ENCODE peak calls at places on chromosome 14, in five cellular contexts. One of them, this sample, is unnamed.

GRCh38 chr14:102654298-102654697 is 61.8 kb downstream of the RCOR1 start:
- DNase-seq in cardiac fibroblast: no peak
- DNase-seq in left ventricle myocardium inferior: no peak
- DNase-seq in pancreas: no peak
- DNase-seq in A549: no peak
- DNase-seq in this sample: no peak

GRCh38 chr14:24794906-24795305 is 160.9 kb upstream of the GZMB start:
- DNase-seq in pancreas: no peak
- DNase-seq in A549: no peak
- DNase-seq in left ventricle myocardium inferior: no peak
- DNase-seq in cardiac fibroblast: no peak
- DNase-seq in this sample: no peak

GRCh38 chr14:27184371-27184901 is 586.6 kb upstream of the NOVA1 start:
- DNase-seq in A549: no peak
- DNase-seq in pancreas: no peak
- DNase-seq in left ventricle myocardium inferior: no peak
- DNase-seq in cardiac fibroblast: no peak
- DNase-seq in this sample: peak; percentile 33

GRCh38 chr14:67467134-67467533 is 21.4 kb downstream of the TMEM229B start:
- DNase-seq in left ventricle myocardium inferior: no peak
- DNase-seq in A549: no peak
- DNase-seq in cardiac fibroblast: no peak
- DNase-seq in pancreas: no peak
- DNase-seq in this sample: no peak

GRCh38 chr14:22291406-22291805 is 297.6 kb downstream of the DAD1 start:
- DNase-seq in left ventricle myocardium inferior: no peak
- DNase-seq in pancreas: no peak
- DNase-seq in cardiac fibroblast: no peak
- DNase-seq in A549: no peak
- DNase-seq in this sample: peak; percentile 42

GRCh38 chr14:33393155-33393894 is 454.6 kb downstream of the NPAS3 start:
- DNase-seq in left ventricle myocardium inferior: no peak
- DNase-seq in cardiac fibroblast: peak; percentile 32
- DNase-seq in A549: no peak
- DNase-seq in pancreas: no peak
- DNase-seq in this sample: no peak

GRCh38 chr14:64774272-64774671 is 70.0 kb downstream of the PLEKHG3 start:
- DNase-seq in cardiac fibroblast: no peak
- DNase-seq in A549: no peak
- DNase-seq in pancreas: peak; percentile 47
- DNase-seq in left ventricle myocardium inferior: no peak
- DNase-seq in this sample: no peak

GRCh38 chr14:23660290-23661226 is 24.4 kb downstream of the DHRS2 start:
- DNase-seq in cardiac fibroblast: no peak
- DNase-seq in left ventricle myocardium inferior: no peak
- DNase-seq in pancreas: no peak
- DNase-seq in A549: no peak
- DNase-seq in this sample: no peak

GRCh38 chr14:95652690-95653089 is 33.5 kb upstream of the TCL1B start:
- DNase-seq in left ventricle myocardium inferior: no peak
- DNase-seq in cardiac fibroblast: no peak
- DNase-seq in A549: no peak
- DNase-seq in pancreas: no peak
- DNase-seq in this sample: no peak

GRCh38 chr14:33364536-33364935 is 425.9 kb downstream of the NPAS3 start:
- DNase-seq in A549: no peak
- DNase-seq in cardiac fibroblast: no peak
- DNase-seq in left ventricle myocardium inferior: no peak
- DNase-seq in pancreas: no peak
- DNase-seq in this sample: no peak

GRCh38 chr14:89922549-89922907 is 32.0 kb downstream of the EFCAB11 start:
- DNase-seq in pancreas: no peak
- DNase-seq in cardiac fibroblast: no peak
- DNase-seq in left ventricle myocardium inferior: no peak
- DNase-seq in A549: no peak
- DNase-seq in this sample: no peak

GRCh38 chr14:20295067-20295466 is 10.7 kb downstream of the TTC5 start:
- DNase-seq in left ventricle myocardium inferior: no peak
- DNase-seq in A549: no peak
- DNase-seq in cardiac fibroblast: no peak
- DNase-seq in pancreas: no peak
- DNase-seq in this sample: no peak

GRCh38 chr14:34201909-34202622 is 251.2 kb upstream of the EGLN3 start:
- DNase-seq in pancreas: no peak
- DNase-seq in cardiac fibroblast: no peak
- DNase-seq in A549: no peak
- DNase-seq in left ventricle myocardium inferior: no peak
- DNase-seq in this sample: peak; percentile 64

GRCh38 chr14:35927727-35928126 is 101.6 kb downstream of the BRMS1L start:
- DNase-seq in cardiac fibroblast: no peak
- DNase-seq in left ventricle myocardium inferior: no peak
- DNase-seq in A549: no peak
- DNase-seq in pancreas: no peak
- DNase-seq in this sample: peak; percentile 42

GRCh38 chr14:71242237-71242748 is 335.0 kb downstream of the PCNX1 start:
- DNase-seq in A549: no peak
- DNase-seq in cardiac fibroblast: peak; percentile 60
- DNase-seq in left ventricle myocardium inferior: no peak
- DNase-seq in pancreas: no peak
- DNase-seq in this sample: peak; percentile 84

GRCh38 chr14:94396628-94397210 is 8.3 kb upstream of the SERPINA1 start:
- DNase-seq in cardiac fibroblast: no peak
- DNase-seq in A549: no peak
- DNase-seq in pancreas: no peak
- DNase-seq in left ventricle myocardium inferior: no peak
- DNase-seq in this sample: no peak

GRCh38 chr14:98161366-98161765 is 1110.6 kb downstream of the BCL11B start:
- DNase-seq in left ventricle myocardium inferior: no peak
- DNase-seq in A549: no peak
- DNase-seq in pancreas: no peak
- DNase-seq in cardiac fibroblast: no peak
- DNase-seq in this sample: no peak

GRCh38 chr14:95320076-95320895 is 578 bp upstream of the CLMN start:
- DNase-seq in A549: no peak
- DNase-seq in left ventricle myocardium inferior: peak; percentile 34
- DNase-seq in pancreas: peak; percentile 68
- DNase-seq in cardiac fibroblast: no peak
- DNase-seq in this sample: no peak

GRCh38 chr14:101595887-101596721 is 34.8 kb downstream of the DIO3 start:
- DNase-seq in left ventricle myocardium inferior: peak; percentile 8
- DNase-seq in A549: no peak
- DNase-seq in cardiac fibroblast: no peak
- DNase-seq in pancreas: peak; percentile 35
- DNase-seq in this sample: no peak

GRCh38 chr14:32657081-32657480 is 281.6 kb upstream of the NPAS3 start:
- DNase-seq in A549: no peak
- DNase-seq in left ventricle myocardium inferior: no peak
- DNase-seq in cardiac fibroblast: peak; percentile 89
- DNase-seq in pancreas: no peak
- DNase-seq in this sample: peak; percentile 92

GRCh38 chr14:53772936-53773335 is 183.7 kb downstream of the BMP4 start:
- DNase-seq in A549: no peak
- DNase-seq in pancreas: no peak
- DNase-seq in left ventricle myocardium inferior: no peak
- DNase-seq in cardiac fibroblast: no peak
- DNase-seq in this sample: no peak

GRCh38 chr14:32507029-32507984 is 178.2 kb downstream of the AKAP6 start:
- DNase-seq in pancreas: no peak
- DNase-seq in A549: peak; percentile 7
- DNase-seq in cardiac fibroblast: peak; percentile 64
- DNase-seq in left ventricle myocardium inferior: no peak
- DNase-seq in this sample: peak; percentile 75

GRCh38 chr14:87492556-87492955 is 500.4 kb downstream of the GALC start:
- DNase-seq in left ventricle myocardium inferior: no peak
- DNase-seq in A549: no peak
- DNase-seq in cardiac fibroblast: no peak
- DNase-seq in pancreas: no peak
- DNase-seq in this sample: no peak

GRCh38 chr14:32330356-32331226 is 1.5 kb downstream of the AKAP6 start:
- DNase-seq in A549: no peak
- DNase-seq in cardiac fibroblast: no peak
- DNase-seq in pancreas: no peak
- DNase-seq in left ventricle myocardium inferior: no peak
- DNase-seq in this sample: no peak

GRCh38 chr14:44898547-44898946 is 63.2 kb downstream of the KLHL28 start:
- DNase-seq in A549: no peak
- DNase-seq in cardiac fibroblast: no peak
- DNase-seq in left ventricle myocardium inferior: no peak
- DNase-seq in pancreas: no peak
- DNase-seq in this sample: peak; percentile 46

GRCh38 chr14:98144964-98145363 is 1127.0 kb downstream of the BCL11B start:
- DNase-seq in pancreas: no peak
- DNase-seq in left ventricle myocardium inferior: no peak
- DNase-seq in cardiac fibroblast: no peak
- DNase-seq in A549: no peak
- DNase-seq in this sample: no peak

GRCh38 chr14:38578278-38578681 is 322.4 kb upstream of the CLEC14A start:
- DNase-seq in left ventricle myocardium inferior: no peak
- DNase-seq in pancreas: no peak
- DNase-seq in cardiac fibroblast: peak; percentile 9
- DNase-seq in A549: no peak
- DNase-seq in this sample: peak; percentile 42

GRCh38 chr14:88983755-88984154 is 159.3 kb downstream of the TTC8 start:
- DNase-seq in A549: peak; percentile 57
- DNase-seq in cardiac fibroblast: peak; percentile 74
- DNase-seq in pancreas: no peak
- DNase-seq in left ventricle myocardium inferior: no peak
- DNase-seq in this sample: peak; percentile 95

GRCh38 chr14:106442857-106443256 is 916.5 kb downstream of the TMEM121 start:
- DNase-seq in A549: no peak
- DNase-seq in cardiac fibroblast: no peak
- DNase-seq in left ventricle myocardium inferior: no peak
- DNase-seq in pancreas: no peak
- DNase-seq in this sample: no peak

GRCh38 chr14:91416744-91417133 is 881 bp downstream of the CCDC88C start:
- DNase-seq in pancreas: peak; percentile 64
- DNase-seq in left ventricle myocardium inferior: no peak
- DNase-seq in cardiac fibroblast: no peak
- DNase-seq in A549: no peak
- DNase-seq in this sample: no peak

GRCh38 chr14:44396226-44396625 is 110.9 kb downstream of the FSCB start:
- DNase-seq in pancreas: no peak
- DNase-seq in A549: no peak
- DNase-seq in left ventricle myocardium inferior: no peak
- DNase-seq in cardiac fibroblast: no peak
- DNase-seq in this sample: no peak

GRCh38 chr14:102510616-102511520 is 1.3 kb upstream of the ANKRD9 start:
- DNase-seq in left ventricle myocardium inferior: peak; percentile 55
- DNase-seq in A549: no peak
- DNase-seq in cardiac fibroblast: no peak
- DNase-seq in pancreas: no peak
- DNase-seq in this sample: no peak

GRCh38 chr14:55054098-55054497 is 2.7 kb downstream of the MAPK1IP1L start:
- DNase-seq in left ventricle myocardium inferior: no peak
- DNase-seq in pancreas: no peak
- DNase-seq in cardiac fibroblast: no peak
- DNase-seq in A549: no peak
- DNase-seq in this sample: no peak
- TF ChIP-seq CTCF in left ventricle myocardium inferior: no peak
- TF ChIP-seq CTCF in pancreas: no peak
- TF ChIP-seq CTCF in cardiac fibroblast: no peak
- TF ChIP-seq CTCF in A549: no peak
- TF ChIP-seq CTCF in this sample: no peak

DNA sequence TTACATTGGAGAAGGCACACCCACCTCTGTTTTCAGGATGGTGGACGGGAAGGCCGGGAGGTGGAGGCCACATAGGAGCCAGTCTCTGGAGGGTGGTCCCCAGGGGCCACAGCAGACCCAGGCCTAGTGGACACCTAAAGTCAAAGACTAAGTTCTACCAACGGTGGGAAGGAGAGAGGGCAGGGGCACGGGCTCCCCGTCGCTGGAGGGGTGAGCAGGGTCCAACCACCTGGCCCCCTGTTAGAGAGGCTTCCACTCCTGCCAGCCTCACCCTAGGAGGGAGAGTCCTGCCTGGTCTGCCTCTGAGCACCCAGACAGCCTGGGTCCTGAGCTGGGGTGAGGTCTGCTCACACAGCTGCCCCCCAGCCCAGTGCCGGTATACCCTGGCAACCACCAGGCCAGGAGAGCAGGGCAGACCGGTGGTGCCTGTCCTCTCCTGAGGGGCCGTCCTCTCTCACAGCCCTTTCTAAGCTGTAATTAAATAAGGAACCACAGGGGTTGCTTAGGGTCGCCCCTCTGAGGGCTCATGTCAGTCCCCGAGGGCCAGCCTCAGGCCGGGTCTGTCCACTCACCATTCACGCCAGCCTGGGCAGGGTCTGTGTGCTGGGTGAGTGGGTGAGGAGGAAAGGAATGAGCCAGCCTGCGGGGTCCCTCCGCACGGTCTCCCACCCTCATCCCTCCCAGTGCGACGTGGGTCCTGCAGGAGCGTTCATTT is 2.3 kb downstream of the INF2 start:
- DNase-seq in left ventricle myocardium inferior: no peak
- DNase-seq in A549: no peak
- DNase-seq in cardiac fibroblast: no peak
- DNase-seq in pancreas: no peak
- DNase-seq in this sample: no peak
- H3K4me3 ChIP-seq in left ventricle myocardium inferior: peak overlapping the region; percentile 97
- H3K4me3 ChIP-seq in A549: peak overlapping the region; percentile 99
- H3K4me3 ChIP-seq in cardiac fibroblast: peak overlapping the region; percentile 94
- H3K4me3 ChIP-seq in pancreas: no peak overlapping the region
- H3K4me3 ChIP-seq in this sample: peak overlapping the region; percentile 79

GRCh38 chr14:59262717-59263469 is 74.4 kb downstream of the DAAM1 start:
- DNase-seq in cardiac fibroblast: no peak
- DNase-seq in left ventricle myocardium inferior: no peak
- DNase-seq in A549: no peak
- DNase-seq in pancreas: no peak
- DNase-seq in this sample: no peak
- TF ChIP-seq CTCF in cardiac fibroblast: peak; percentile 25
- TF ChIP-seq CTCF in left ventricle myocardium inferior: peak; percentile 56
- TF ChIP-seq CTCF in A549: no peak
- TF ChIP-seq CTCF in pancreas: no peak
- TF ChIP-seq CTCF in this sample: no peak

GRCh38 chr14:66046035-66046434 is 440.1 kb upstream of the CCDC196 start:
- DNase-seq in pancreas: no peak
- DNase-seq in cardiac fibroblast: peak; percentile 70
- DNase-seq in left ventricle myocardium inferior: no peak
- DNase-seq in A549: no peak
- DNase-seq in this sample: no peak
- H3K4me3 ChIP-seq in pancreas: no peak overlapping the region
- H3K4me3 ChIP-seq in cardiac fibroblast: no peak overlapping the region
- H3K4me3 ChIP-seq in left ventricle myocardium inferior: no peak overlapping the region
- H3K4me3 ChIP-seq in A549: no peak overlapping the region
- H3K4me3 ChIP-seq in this sample: no peak overlapping the region